ENCODE peak calls at places on chromosomes 1 and 21, in four cellular contexts. R is mucosa of descending colon, W is astrocyte of the cerebellum, Q is suprapubic skin. G is an unnamed sample.

GRCh38 chr1:193658711-193659110 is 472.3 kb upstream of the B3GALT2 start:
- DNase-seq in R (no peak), W (no peak), Q (no peak), G (no peak)

GRCh38 chr1:241603626-241604337 is 36.4 kb downstream of the CHML start:
- DNase-seq in R (no peak), W (peak; percentile 71), Q (no peak), G (no peak)

GRCh38 chr1:150162862-150163706 is 13.4 kb downstream of the PLEKHO1 start:
- DNase-seq in R (peak; percentile 81), W (peak; percentile 96), Q (peak; percentile 88), G (peak; percentile 96)

GRCh38 chr1:60273185-60273584 is 199.6 kb upstream of the C1orf87 start:
- DNase-seq in R (no peak), W (no peak), Q (no peak), G (no peak)

GRCh38 chr1:53066941-53067738 is 5.1 kb downstream of the PODN start:
- DNase-seq in R (no peak), W (no peak), Q (no peak), G (no peak)

GRCh38 chr1:116923421-116923820 is 13.7 kb downstream of the PTGFRN start:
- DNase-seq in R (no peak), W (no peak), Q (peak; percentile 42), G (no peak)

GRCh38 chr21:14900611-14901010 is 164.2 kb downstream of the NRIP1 start:
- DNase-seq in R (no peak), W (no peak), Q (no peak), G (no peak)

GRCh38 chr1:1157426-1157913 is 16.2 kb upstream of the TTLL10 start:
- DNase-seq in R (peak; percentile 95), W (peak; percentile 46), Q (peak; percentile 90), G (peak; percentile 61)

GRCh38 chr21:34874689-34875513 is 174.2 kb downstream of the RUNX1 start:
- DNase-seq in R (no peak), W (no peak), Q (no peak), G (no peak)

DNA sequence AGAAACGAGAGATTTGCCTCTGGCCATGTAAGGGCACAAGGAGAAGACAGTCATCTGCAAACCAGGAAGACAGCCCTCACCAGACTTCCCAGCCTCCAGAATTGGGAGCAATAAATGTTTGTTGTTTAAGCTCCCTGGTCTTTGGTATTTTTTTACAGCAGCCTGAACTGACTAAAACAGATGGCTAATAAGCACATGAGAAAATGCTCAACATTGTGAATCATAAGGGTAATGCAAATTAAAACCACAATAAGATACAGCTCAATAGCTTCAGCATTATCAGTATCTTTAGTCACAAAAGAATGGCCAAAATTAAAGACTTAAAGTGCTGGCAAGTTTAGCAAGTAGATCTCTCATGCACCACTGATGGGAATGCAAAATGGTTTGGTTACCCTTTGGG is 11.7 kb downstream of the UBE2G2 start:
- DNase-seq in R (no peak), W (peak; percentile 23), Q (no peak), G (peak; percentile 63)
- H3K4me3 ChIP-seq in R (no peak overlapping the region), W (no peak overlapping the region), Q (no peak overlapping the region), G (no peak overlapping the region)

DNA sequence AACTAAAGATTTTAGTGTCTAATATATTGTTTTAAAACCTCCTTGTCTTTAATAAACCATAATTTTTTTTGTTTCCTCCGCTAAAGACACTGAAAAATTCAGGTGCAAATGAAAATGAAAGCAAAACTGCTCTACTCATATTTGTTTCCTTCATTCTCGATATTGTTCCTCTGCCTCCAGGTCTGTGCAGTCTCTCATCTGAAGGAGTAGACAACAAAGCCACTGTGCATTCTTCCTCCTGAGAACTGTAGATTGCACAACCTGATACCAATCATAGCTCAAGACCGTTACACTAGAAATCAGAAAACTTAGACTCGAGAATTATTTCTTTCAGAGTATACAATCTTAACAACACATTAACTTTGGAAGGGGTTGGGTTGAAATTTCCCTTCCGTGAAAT is 373.1 kb upstream of the CXADR start:
- DNase-seq in R (no peak), W (no peak), Q (no peak), G (no peak)
- H3K4me3 ChIP-seq in R (no peak overlapping the region), W (no peak overlapping the region), Q (peak overlapping the region; percentile 36), G (no peak overlapping the region)

GRCh38 chr1:115492880-115493279 is 148.9 kb upstream of the VANGL1 start:
- DNase-seq in R (no peak), W (no peak), Q (no peak), G (no peak)

GRCh38 chr1:115493834-115494233 is 147.9 kb upstream of the VANGL1 start:
- DNase-seq in R (no peak), W (no peak), Q (no peak), G (no peak)

GRCh38 chr1:115495111-115495510 is 146.7 kb upstream of the VANGL1 start:
- DNase-seq in R (no peak), W (no peak), Q (no peak), G (no peak)

GRCh38 chr1:115491303-115492018 is 150.3 kb upstream of the VANGL1 start:
- DNase-seq in R (no peak), W (no peak), Q (no peak), G (no peak)

GRCh38 chr1:115492019-115492595 is 149.7 kb upstream of the VANGL1 start:
- DNase-seq in R (no peak), W (no peak), Q (no peak), G (no peak)
- H3K4me3 ChIP-seq in R (no peak overlapping the region), W (no peak overlapping the region), Q (no peak overlapping the region), G (no peak overlapping the region)

DNA sequence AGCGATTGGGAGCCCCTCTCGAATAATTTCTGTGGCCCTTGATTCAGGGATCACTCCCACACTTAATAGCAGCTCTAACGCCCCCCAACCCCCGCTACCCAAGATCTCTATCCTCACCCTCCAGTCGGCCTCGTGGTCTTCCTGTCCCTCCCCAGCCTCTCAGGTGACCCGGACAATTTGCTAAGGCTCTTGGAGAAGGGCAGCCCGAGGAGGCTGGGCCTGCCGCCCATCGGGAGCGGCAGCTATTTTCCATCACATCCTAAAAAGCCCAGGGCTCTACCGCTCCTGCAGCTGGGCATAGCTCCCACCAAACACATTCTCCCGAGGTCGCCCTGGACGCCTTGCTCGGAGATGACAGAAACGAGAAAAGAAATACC is 12.0 kb upstream of the PHLDA3 start:
- DNase-seq in R (no peak), W (no peak), Q (no peak), G (no peak)
- H3K4me3 ChIP-seq in R (no peak overlapping the region), W (peak overlapping the region; percentile 15), Q (peak overlapping the region; percentile 40), G (peak overlapping the region; percentile 14)

DNA sequence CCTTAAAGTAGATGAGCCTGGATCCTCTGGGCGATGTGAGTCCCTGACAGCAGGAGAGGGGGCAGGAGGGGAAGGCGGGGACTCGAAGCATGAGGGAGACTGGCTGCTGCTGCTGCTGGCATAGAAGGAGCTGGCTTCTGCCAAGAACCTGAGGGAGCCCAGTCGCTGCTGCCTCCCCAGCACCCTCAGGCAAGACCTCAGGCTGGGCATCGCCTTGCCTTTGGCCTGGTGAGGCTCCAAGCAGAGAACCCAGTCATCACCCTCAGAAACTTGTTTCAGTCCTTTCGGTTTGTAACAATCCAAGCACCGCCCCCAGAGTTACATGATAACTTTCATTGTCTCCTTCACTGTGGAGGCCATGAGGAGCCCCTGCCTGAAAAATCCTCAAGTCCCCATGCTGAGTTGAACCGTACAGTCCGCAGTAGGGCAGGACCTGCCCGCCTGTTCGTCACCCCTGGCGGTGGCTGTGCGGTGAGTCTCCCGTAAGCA is 38.8 kb downstream of the POFUT2 start:
- DNase-seq in R (no peak), W (no peak), Q (no peak), G (no peak)
- H3K4me3 ChIP-seq in R (no peak overlapping the region), W (peak overlapping the region; percentile 5), Q (peak overlapping the region; percentile 27), G (peak overlapping the region; percentile 20)

GRCh38 chr1:12229386-12229834 is 420 bp upstream of the VPS13D start:
- DNase-seq in R (no peak), W (no peak), Q (no peak), G (no peak)

GRCh38 chr1:12231276-12231595 is 1.4 kb downstream of the VPS13D start:
- DNase-seq in R (no peak), W (no peak), Q (no peak), G (no peak)

GRCh38 chr1:12229835-12230548 is at the start of gene VPS13D:
- DNase-seq in R (peak; percentile 89), W (peak; percentile 53), Q (peak; percentile 84), G (no peak)

GRCh38 chr1:12230549-12231275 is 882 bp downstream of the VPS13D start:
- DNase-seq in R (peak; percentile 73), W (no peak), Q (peak; percentile 75), G (no peak)

GRCh38 chr1:12232221-12232620 is 2.4 kb downstream of the VPS13D start:
- DNase-seq in R (no peak), W (no peak), Q (peak; percentile 81), G (no peak)
- H3K4me3 ChIP-seq in R (no peak overlapping the region), W (no peak overlapping the region), Q (no peak overlapping the region), G (no peak overlapping the region)

DNA sequence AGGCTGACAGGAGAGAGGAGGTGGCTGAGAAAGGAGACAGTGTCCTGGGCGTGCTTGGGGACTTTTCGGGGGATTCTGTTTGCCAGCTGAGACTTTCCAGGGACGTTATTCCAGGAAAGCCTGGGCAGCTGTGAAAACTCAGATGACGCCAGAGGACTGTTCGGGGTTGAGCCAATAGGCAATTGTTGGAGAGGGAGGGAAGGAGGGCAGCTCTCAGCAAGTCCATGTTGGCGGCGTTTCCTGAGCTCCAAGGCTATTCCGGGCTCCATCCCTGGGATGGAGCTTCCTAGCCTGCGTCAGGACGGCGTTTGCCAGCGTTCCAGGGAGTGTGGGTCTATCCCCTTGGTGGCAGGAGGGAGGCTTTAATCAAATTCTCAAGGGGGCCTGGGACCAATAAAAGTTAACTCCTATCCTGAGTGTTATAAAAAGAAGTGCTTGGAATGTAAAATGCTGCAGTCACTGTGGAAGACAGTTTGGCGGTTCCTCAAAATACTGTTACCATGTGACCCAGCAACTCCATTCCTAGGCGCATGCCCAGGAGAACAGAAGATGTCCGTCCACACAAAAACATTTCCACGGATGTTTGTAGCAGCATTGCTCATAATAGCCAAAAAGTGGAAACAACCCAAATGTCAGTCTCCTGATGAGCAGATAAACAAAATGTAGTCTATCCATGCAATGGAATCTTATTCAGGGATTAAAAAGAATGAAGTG is 15.2 kb downstream of the SLC27A3 start:
- DNase-seq in R (peak; percentile 73), W (no peak), Q (peak; percentile 87), G (peak; percentile 34)
- H3K4me3 ChIP-seq in R (no peak overlapping the region), W (no peak overlapping the region), Q (peak overlapping the region; percentile 25), G (peak overlapping the region; percentile 18)

DNA sequence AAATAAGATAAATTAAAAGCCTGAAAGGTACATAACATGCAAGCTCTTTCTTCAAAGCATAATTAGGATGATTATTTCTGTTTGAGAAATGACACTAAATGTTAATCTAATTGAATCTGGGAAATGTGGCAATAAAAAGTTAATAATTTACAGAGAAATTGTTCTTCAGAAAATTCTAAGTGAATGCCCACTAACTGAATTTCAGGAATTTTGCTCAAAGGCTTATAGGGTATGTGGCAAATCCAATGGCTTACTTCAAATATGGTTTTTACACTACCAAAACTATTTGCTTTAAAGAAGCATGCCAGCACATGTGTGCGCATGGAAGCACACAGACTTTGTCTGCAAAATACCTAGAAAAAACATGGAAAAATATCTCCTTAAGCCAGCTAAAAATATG is 186.6 kb upstream of the FOXD3 start:
- DNase-seq in R (no peak), W (no peak), Q (no peak), G (no peak)
- H3K4me3 ChIP-seq in R (no peak overlapping the region), W (no peak overlapping the region), Q (no peak overlapping the region), G (no peak overlapping the region)

DNA sequence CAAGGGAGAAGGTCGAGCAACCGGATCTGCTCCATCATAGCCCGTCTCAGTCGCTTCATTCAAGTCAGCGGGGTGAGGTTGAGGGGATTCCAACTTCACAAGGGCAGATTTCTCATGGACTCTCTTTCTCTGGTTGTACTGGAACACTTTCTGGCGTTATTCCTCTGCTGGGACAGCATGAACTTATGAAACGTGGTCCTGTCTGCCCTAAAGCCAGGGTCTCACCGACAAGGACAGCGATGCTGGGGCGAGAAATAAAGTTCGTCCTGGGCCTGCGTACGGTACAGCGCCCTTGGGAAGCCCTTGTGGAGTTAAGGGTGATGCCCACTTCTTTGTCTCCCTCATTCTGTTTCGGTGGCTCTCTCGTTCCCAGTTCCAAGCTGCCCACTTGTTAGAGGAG is 1.3 kb upstream of the FLVCR1 start:
- DNase-seq in R (no peak), W (no peak), Q (no peak), G (no peak)
- H3K4me3 ChIP-seq in R (no peak overlapping the region), W (peak overlapping the region; percentile 80), Q (peak overlapping the region; percentile 91), G (no peak overlapping the region)